ENCODE peak calls at places on chromosomes 3 and 15, in eight cellular contexts. One of them, this sample, is unnamed.

GRCh38 chr15:78914027-78914764 is 30.6 kb downstream of the CTSH start:
- DNase-seq in SK-N-SH: no peak
- DNase-seq in brain pericyte: no peak
- DNase-seq in hepatic stellate cell: no peak
- DNase-seq in H4: no peak
- DNase-seq in sciatic nerve: peak
- DNase-seq in T-cell: no peak
- DNase-seq in HepG2: peak
- DNase-seq in this sample: no peak

GRCh38 chr3:184005981-184006507 is 11.6 kb downstream of the ABCC5 start:
- DNase-seq in H4: peak
- DNase-seq in hepatic stellate cell: no peak
- DNase-seq in sciatic nerve: no peak
- DNase-seq in T-cell: no peak
- DNase-seq in brain pericyte: no peak
- DNase-seq in HepG2: no peak
- DNase-seq in SK-N-SH: no peak
- DNase-seq in this sample: peak

GRCh38 chr3:184428561-184429175 is 48.8 kb downstream of the CHRD start:
- DNase-seq in hepatic stellate cell: no peak
- DNase-seq in sciatic nerve: no peak
- DNase-seq in SK-N-SH: no peak
- DNase-seq in brain pericyte: no peak
- DNase-seq in H4: peak
- DNase-seq in T-cell: no peak
- DNase-seq in HepG2: no peak
- DNase-seq in this sample: peak

GRCh38 chr3:98513136-98513535 is 9.6 kb downstream of the CLDND1 start:
- DNase-seq in HepG2: no peak
- DNase-seq in T-cell: no peak
- DNase-seq in brain pericyte: no peak
- DNase-seq in SK-N-SH: no peak
- DNase-seq in H4: peak
- DNase-seq in sciatic nerve: no peak
- DNase-seq in hepatic stellate cell: no peak
- DNase-seq in this sample: no peak

GRCh38 chr15:69031013-69032001 is 16.8 kb downstream of the NOX5 start:
- DNase-seq in SK-N-SH: peak
- DNase-seq in H4: no peak
- DNase-seq in hepatic stellate cell: no peak
- DNase-seq in sciatic nerve: no peak
- DNase-seq in brain pericyte: no peak
- DNase-seq in T-cell: no peak
- DNase-seq in HepG2: no peak
- DNase-seq in this sample: peak

GRCh38 chr3:15753056-15753710 is 44.6 kb downstream of the ANKRD28 start:
- DNase-seq in T-cell: no peak
- DNase-seq in hepatic stellate cell: no peak
- DNase-seq in SK-N-SH: no peak
- DNase-seq in brain pericyte: peak
- DNase-seq in H4: no peak
- DNase-seq in HepG2: peak
- DNase-seq in sciatic nerve: no peak
- DNase-seq in this sample: no peak

GRCh38 chr15:57872281-57873010 is 165.9 kb downstream of the POLR2M start:
- DNase-seq in SK-N-SH: no peak
- DNase-seq in H4: no peak
- DNase-seq in sciatic nerve: no peak
- DNase-seq in T-cell: no peak
- DNase-seq in HepG2: no peak
- DNase-seq in brain pericyte: no peak
- DNase-seq in hepatic stellate cell: no peak
- DNase-seq in this sample: no peak

GRCh38 chr3:7630925-7631324 is 770.0 kb downstream of the GRM7 start:
- DNase-seq in sciatic nerve: peak
- DNase-seq in T-cell: no peak
- DNase-seq in HepG2: no peak
- DNase-seq in SK-N-SH: peak
- DNase-seq in brain pericyte: no peak
- DNase-seq in H4: peak
- DNase-seq in hepatic stellate cell: no peak
- DNase-seq in this sample: no peak

GRCh38 chr15:27358751-27359434 is 387.9 kb downstream of the GABRG3 start:
- DNase-seq in HepG2: peak
- DNase-seq in T-cell: no peak
- DNase-seq in sciatic nerve: no peak
- DNase-seq in hepatic stellate cell: no peak
- DNase-seq in H4: no peak
- DNase-seq in brain pericyte: no peak
- DNase-seq in SK-N-SH: peak
- DNase-seq in this sample: no peak